ENCODE peak calls at places on chromosomes 13 and 19, in seven cellular contexts. Y is body of pancreas, Z is bronchial epithelial cell, C is thoracic aorta, V is endothelial cell, L is SW480, I is small intestine. D is an unnamed sample.

GRCh38 chr13:58721273-58721672 is 1089.7 kb downstream of the PCDH17 start:
- DNase-seq in L (no peak), Z (peak), Y (no peak), V (no peak), I (no peak), C (no peak), D (no peak)

GRCh38 chr13:27122036-27122435 is 49.6 kb downstream of the USP12 start:
- DNase-seq in Z (no peak), V (no peak), L (no peak), C (no peak), I (no peak), Y (no peak), D (no peak)

GRCh38 chr13:91398413-91399188 is at the start of gene GPC5:
- DNase-seq in I (peak), Y (peak), L (peak), C (peak), V (peak), Z (peak), D (peak)

GRCh38 chr19:39325778-39326680 is 5.4 kb upstream of the LRFN1 start:
- DNase-seq in V (no peak), Z (no peak), C (no peak), L (peak), Y (no peak), I (no peak), D (peak)

GRCh38 chr19:10501971-10502523 is 1.1 kb downstream of the KEAP1 start:
- DNase-seq in Z (no peak), Y (peak), V (peak), I (peak), L (peak), C (peak), D (peak)

GRCh38 chr13:94154362-94154761 is 325.1 kb downstream of the DCT start:
- DNase-seq in Z (peak), C (no peak), Y (peak), V (no peak), I (no peak), L (no peak), D (peak)

GRCh38 chr13:80469105-80469840 is 128.3 kb upstream of the SPRY2 start:
- DNase-seq in I (no peak), Z (peak), V (no peak), L (no peak), Y (no peak), C (no peak), D (peak)

GRCh38 chr19:30374791-30375650 is 2.8 kb downstream of the ZNF536 start:
- DNase-seq in L (no peak), V (no peak), I (no peak), Z (no peak), C (no peak), Y (no peak), D (no peak)

GRCh38 chr13:77002590-77003190 is 10.8 kb downstream of the CLN5 start:
- DNase-seq in L (peak), Y (peak), Z (peak), C (no peak), I (peak), V (no peak), D (peak)

GRCh38 chr13:102055116-102055515 is 346.7 kb downstream of the FGF14 start:
- DNase-seq in Z (no peak), Y (no peak), I (no peak), C (no peak), V (no peak), L (no peak), D (no peak)

GRCh38 chr13:30212256-30212655 is 95.1 kb downstream of the KATNAL1 start:
- DNase-seq in L (no peak), C (no peak), V (no peak), Y (no peak), I (no peak), Z (no peak), D (no peak)

GRCh38 chr19:29934257-29934656 is 7.8 kb upstream of the URI1 start:
- DNase-seq in L (no peak), Z (no peak), I (no peak), V (no peak), Y (no peak), C (no peak), D (no peak)

GRCh38 chr19:54470991-54471782 is 1.9 kb downstream of the CDC42EP5 start:
- DNase-seq in Z (no peak), L (peak), V (no peak), I (peak), C (no peak), Y (peak), D (no peak)

GRCh38 chr13:39870197-39870746 is 214.8 kb downstream of the COG6 start:
- DNase-seq in V (no peak), Z (no peak), I (no peak), Y (no peak), C (no peak), L (no peak), D (no peak)

GRCh38 chr19:57813919-57814504 is 701 bp downstream of the ZNF552 start:
- DNase-seq in Z (peak), L (no peak), Y (no peak), C (no peak), V (no peak), I (peak), D (no peak)